ENCODE peak calls at places on chromosomes 6 and 20, in four cellular contexts. One of them, this sample, is unnamed.

GRCh38 chr20:39249798-39250197 is 287.7 kb downstream of the DHX35 start:
- DNase-seq in fibroblast of mammary gland: no peak
- DNase-seq in NCI-H2081: no peak
- DNase-seq in HFF-Myc: no peak
- DNase-seq in this sample: no peak

GRCh38 chr6:118787746-118788419 is 106.1 kb upstream of the ASF1A start:
- DNase-seq in fibroblast of mammary gland: peak
- DNase-seq in NCI-H2081: no peak
- DNase-seq in HFF-Myc: no peak
- DNase-seq in this sample: no peak

GRCh38 chr20:61968932-61969331 is 96.7 kb downstream of the TAF4 start:
- DNase-seq in fibroblast of mammary gland: no peak
- DNase-seq in HFF-Myc: no peak
- DNase-seq in NCI-H2081: no peak
- DNase-seq in this sample: no peak

GRCh38 chr6:158674342-158674969 is 24.6 kb downstream of the SYTL3 start:
- DNase-seq in fibroblast of mammary gland: no peak
- DNase-seq in HFF-Myc: no peak
- DNase-seq in NCI-H2081: no peak
- DNase-seq in this sample: no peak

GRCh38 chr6:154487367-154488275 is 22.9 kb downstream of the CNKSR3 start:
- DNase-seq in NCI-H2081: no peak
- DNase-seq in fibroblast of mammary gland: no peak
- DNase-seq in HFF-Myc: no peak
- DNase-seq in this sample: no peak

GRCh38 chr6:52999456-52999855 is 4.4 kb upstream of the GSTA4 start:
- DNase-seq in fibroblast of mammary gland: no peak
- DNase-seq in NCI-H2081: no peak
- DNase-seq in HFF-Myc: no peak
- DNase-seq in this sample: no peak

GRCh38 chr6:160861824-160862223 is 129.7 kb upstream of the MAP3K4 start:
- DNase-seq in NCI-H2081: no peak
- DNase-seq in fibroblast of mammary gland: no peak
- DNase-seq in HFF-Myc: no peak
- DNase-seq in this sample: no peak

GRCh38 chr6:13046084-13046483 is 282.3 kb downstream of the TBC1D7 start:
- DNase-seq in HFF-Myc: no peak
- DNase-seq in fibroblast of mammary gland: no peak
- DNase-seq in NCI-H2081: no peak
- DNase-seq in this sample: no peak

GRCh38 chr20:25540273-25540672 is 45.1 kb downstream of the NINL start:
- DNase-seq in fibroblast of mammary gland: peak
- DNase-seq in HFF-Myc: no peak
- DNase-seq in NCI-H2081: no peak
- DNase-seq in this sample: no peak

GRCh38 chr6:3324262-3324942 is 65.7 kb downstream of the PSMG4 start:
- DNase-seq in NCI-H2081: no peak
- DNase-seq in fibroblast of mammary gland: peak
- DNase-seq in HFF-Myc: no peak
- DNase-seq in this sample: no peak

GRCh38 chr20:59770270-59770669 is 163.2 kb downstream of the SYCP2 start:
- DNase-seq in HFF-Myc: no peak
- DNase-seq in fibroblast of mammary gland: no peak
- DNase-seq in NCI-H2081: no peak
- DNase-seq in this sample: no peak

GRCh38 chr20:22717466-22717865 is 133.1 kb upstream of the FOXA2 start:
- DNase-seq in NCI-H2081: no peak
- DNase-seq in HFF-Myc: no peak
- DNase-seq in fibroblast of mammary gland: no peak
- DNase-seq in this sample: no peak

GRCh38 chr20:11919046-11919445 is 1.4 kb downstream of the BTBD3 start:
- DNase-seq in fibroblast of mammary gland: no peak
- DNase-seq in NCI-H2081: peak
- DNase-seq in HFF-Myc: peak
- DNase-seq in this sample: peak

GRCh38 chr6:25659633-25660368 is 7.8 kb downstream of the SCGN start:
- DNase-seq in NCI-H2081: peak
- DNase-seq in fibroblast of mammary gland: no peak
- DNase-seq in HFF-Myc: no peak
- DNase-seq in this sample: peak

GRCh38 chr20:44384423-44385027 is 29.0 kb downstream of the HNF4A start:
- DNase-seq in NCI-H2081: peak
- DNase-seq in fibroblast of mammary gland: peak
- DNase-seq in HFF-Myc: no peak
- DNase-seq in this sample: peak

GRCh38 chr6:133502451-133503259 is 261.5 kb downstream of the EYA4 start:
- DNase-seq in fibroblast of mammary gland: peak
- DNase-seq in NCI-H2081: no peak
- DNase-seq in HFF-Myc: no peak
- DNase-seq in this sample: no peak

GRCh38 chr6:16669227-16669626 is 92.0 kb downstream of the ATXN1 start:
- DNase-seq in NCI-H2081: peak
- DNase-seq in HFF-Myc: peak
- DNase-seq in fibroblast of mammary gland: peak
- DNase-seq in this sample: no peak

GRCh38 chr6:52330470-52330869 is 31.5 kb upstream of the PAQR8 start:
- DNase-seq in NCI-H2081: no peak
- DNase-seq in fibroblast of mammary gland: no peak
- DNase-seq in HFF-Myc: no peak
- DNase-seq in this sample: peak

GRCh38 chr6:2522521-2522920 is 228.2 kb downstream of the MYLK4 start:
- DNase-seq in fibroblast of mammary gland: peak
- DNase-seq in NCI-H2081: no peak
- DNase-seq in HFF-Myc: peak
- DNase-seq in this sample: no peak

GRCh38 chr6:109460161-109460830 is 4.7 kb upstream of the MICAL1 start:
- DNase-seq in NCI-H2081: no peak
- DNase-seq in fibroblast of mammary gland: no peak
- DNase-seq in HFF-Myc: no peak
- DNase-seq in this sample: no peak

GRCh38 chr20:60882776-60883303 is 369.2 kb upstream of the CDH4 start:
- DNase-seq in NCI-H2081: no peak
- DNase-seq in HFF-Myc: no peak
- DNase-seq in fibroblast of mammary gland: no peak
- DNase-seq in this sample: no peak

GRCh38 chr6:26351544-26351953 is 13.4 kb upstream of the BTN3A2 start:
- DNase-seq in NCI-H2081: no peak
- DNase-seq in fibroblast of mammary gland: peak
- DNase-seq in HFF-Myc: peak
- DNase-seq in this sample: no peak

GRCh38 chr20:11128131-11128831 is 454.5 kb upstream of the JAG1 start:
- DNase-seq in NCI-H2081: no peak
- DNase-seq in fibroblast of mammary gland: peak
- DNase-seq in HFF-Myc: no peak
- DNase-seq in this sample: no peak

GRCh38 chr20:1934578-1935573 is 39.7 kb downstream of the SIRPA start:
- DNase-seq in HFF-Myc: no peak
- DNase-seq in NCI-H2081: no peak
- DNase-seq in fibroblast of mammary gland: peak
- DNase-seq in this sample: no peak

GRCh38 chr6:13710552-13711383 is 867 bp downstream of the RANBP9 start:
- DNase-seq in fibroblast of mammary gland: no peak
- DNase-seq in HFF-Myc: no peak
- DNase-seq in NCI-H2081: peak
- DNase-seq in this sample: no peak

GRCh38 chr6:101015541-101015940 is 134.4 kb upstream of the ASCC3 start:
- DNase-seq in fibroblast of mammary gland: no peak
- DNase-seq in NCI-H2081: no peak
- DNase-seq in HFF-Myc: no peak
- DNase-seq in this sample: no peak

GRCh38 chr6:44527191-44527960 is 139.9 kb downstream of the CDC5L start:
- DNase-seq in fibroblast of mammary gland: no peak
- DNase-seq in HFF-Myc: no peak
- DNase-seq in NCI-H2081: no peak
- DNase-seq in this sample: no peak

GRCh38 chr20:45300961-45301360 is 5.7 kb upstream of the RBPJL start:
- DNase-seq in NCI-H2081: no peak
- DNase-seq in HFF-Myc: no peak
- DNase-seq in fibroblast of mammary gland: peak
- DNase-seq in this sample: no peak

GRCh38 chr20:10671221-10671849 is 2.5 kb downstream of the JAG1 start:
- DNase-seq in NCI-H2081: no peak
- DNase-seq in fibroblast of mammary gland: peak
- DNase-seq in HFF-Myc: peak
- DNase-seq in this sample: peak

GRCh38 chr6:160353950-160354496 is 5.8 kb downstream of the SLC22A3 start:
- DNase-seq in HFF-Myc: no peak
- DNase-seq in fibroblast of mammary gland: no peak
- DNase-seq in NCI-H2081: no peak
- DNase-seq in this sample: no peak

GRCh38 chr20:63624486-63624885 is 2.4 kb downstream of the GMEB2 start:
- DNase-seq in NCI-H2081: no peak
- DNase-seq in HFF-Myc: no peak
- DNase-seq in fibroblast of mammary gland: peak
- DNase-seq in this sample: no peak

GRCh38 chr6:53441035-53441493 is 92.3 kb upstream of the ELOVL5 start:
- DNase-seq in fibroblast of mammary gland: peak
- DNase-seq in NCI-H2081: no peak
- DNase-seq in HFF-Myc: no peak
- DNase-seq in this sample: no peak

GRCh38 chr6:39590994-39591393 is 134.2 kb downstream of the KIF6 start:
- DNase-seq in NCI-H2081: no peak
- DNase-seq in HFF-Myc: no peak
- DNase-seq in fibroblast of mammary gland: no peak
- DNase-seq in this sample: no peak

This sample was measured in DMS153.